ENCODE peak calls at places on chromosomes 2 and 18, in six cellular contexts. One of them, this sample, is unnamed.

GRCh38 chr18:79452991-79453645 is 57.4 kb downstream of the NFATC1 start:
- DNase-seq in fibroblast of lung: no peak
- DNase-seq in breast epithelium: no peak
- DNase-seq in IMR-90: no peak
- DNase-seq in cardiac muscle cell: no peak
- DNase-seq in HFF-Myc: no peak
- DNase-seq in this sample: no peak

GRCh38 chr2:238097988-238098853 is 1.9 kb upstream of the ESPNL start:
- DNase-seq in fibroblast of lung: peak
- DNase-seq in breast epithelium: no peak
- DNase-seq in IMR-90: no peak
- DNase-seq in cardiac muscle cell: peak
- DNase-seq in HFF-Myc: peak
- DNase-seq in this sample: no peak

GRCh38 chr2:53751728-53752127 is 15.9 kb upstream of the CHAC2 start:
- DNase-seq in fibroblast of lung: peak
- DNase-seq in breast epithelium: no peak
- DNase-seq in IMR-90: peak
- DNase-seq in cardiac muscle cell: no peak
- DNase-seq in HFF-Myc: no peak
- DNase-seq in this sample: peak

GRCh38 chr2:99488999-99489757 is 639 bp downstream of the REV1 start:
- DNase-seq in fibroblast of lung: peak
- DNase-seq in breast epithelium: peak
- DNase-seq in IMR-90: peak
- DNase-seq in cardiac muscle cell: peak
- DNase-seq in HFF-Myc: no peak
- DNase-seq in this sample: peak

GRCh38 chr2:54582987-54583386 is 126.9 kb downstream of the SPTBN1 start:
- DNase-seq in fibroblast of lung: no peak
- DNase-seq in breast epithelium: no peak
- DNase-seq in IMR-90: no peak
- DNase-seq in cardiac muscle cell: no peak
- DNase-seq in HFF-Myc: no peak
- DNase-seq in this sample: no peak

GRCh38 chr18:67104700-67105284 is 411.7 kb downstream of the DSEL start:
- DNase-seq in fibroblast of lung: peak
- DNase-seq in breast epithelium: no peak
- DNase-seq in IMR-90: peak
- DNase-seq in cardiac muscle cell: peak
- DNase-seq in HFF-Myc: peak
- DNase-seq in this sample: peak

GRCh38 chr18:63439334-63439733 is 17.1 kb upstream of the VPS4B start:
- DNase-seq in fibroblast of lung: peak
- DNase-seq in breast epithelium: no peak
- DNase-seq in IMR-90: peak
- DNase-seq in cardiac muscle cell: peak
- DNase-seq in HFF-Myc: peak
- DNase-seq in this sample: peak

GRCh38 chr2:181037922-181038321 is 57.5 kb downstream of the UBE2E3 start:
- DNase-seq in fibroblast of lung: peak
- DNase-seq in breast epithelium: no peak
- DNase-seq in IMR-90: peak
- DNase-seq in cardiac muscle cell: no peak
- DNase-seq in HFF-Myc: no peak
- DNase-seq in this sample: peak

GRCh38 chr2:207107551-207107950 is 58.2 kb downstream of the KLF7 start:
- DNase-seq in fibroblast of lung: no peak
- DNase-seq in breast epithelium: no peak
- DNase-seq in IMR-90: no peak
- DNase-seq in cardiac muscle cell: no peak
- DNase-seq in HFF-Myc: no peak
- DNase-seq in this sample: no peak

GRCh38 chr2:234032301-234032856 is 18.1 kb upstream of the SPP2 start:
- DNase-seq in fibroblast of lung: peak
- DNase-seq in breast epithelium: no peak
- DNase-seq in IMR-90: peak
- DNase-seq in cardiac muscle cell: no peak
- DNase-seq in HFF-Myc: peak
- DNase-seq in this sample: no peak

GRCh38 chr2:85438291-85439110 is 20.0 kb downstream of the SH2D6 start:
- DNase-seq in fibroblast of lung: no peak
- DNase-seq in breast epithelium: no peak
- DNase-seq in IMR-90: no peak
- DNase-seq in cardiac muscle cell: no peak
- DNase-seq in HFF-Myc: no peak
- DNase-seq in this sample: no peak

GRCh38 chr2:218886461-218886947 is 5.9 kb downstream of the WNT10A start:
- DNase-seq in fibroblast of lung: no peak
- DNase-seq in breast epithelium: no peak
- DNase-seq in IMR-90: no peak
- DNase-seq in cardiac muscle cell: no peak
- DNase-seq in HFF-Myc: no peak
- DNase-seq in this sample: no peak

GRCh38 chr2:150389487-150389886 is 98.0 kb downstream of the RND3 start:
- DNase-seq in fibroblast of lung: peak
- DNase-seq in breast epithelium: no peak
- DNase-seq in IMR-90: peak
- DNase-seq in cardiac muscle cell: no peak
- DNase-seq in HFF-Myc: no peak
- DNase-seq in this sample: peak

GRCh38 chr2:221915926-221916325 is 343.8 kb upstream of the EPHA4 start:
- DNase-seq in fibroblast of lung: no peak
- DNase-seq in breast epithelium: no peak
- DNase-seq in IMR-90: no peak
- DNase-seq in cardiac muscle cell: no peak
- DNase-seq in HFF-Myc: no peak
- DNase-seq in this sample: no peak

GRCh38 chr2:48795065-48795464 is 39.5 kb upstream of the LHCGR start:
- DNase-seq in fibroblast of lung: peak
- DNase-seq in breast epithelium: no peak
- DNase-seq in IMR-90: no peak
- DNase-seq in cardiac muscle cell: peak
- DNase-seq in HFF-Myc: no peak
- DNase-seq in this sample: no peak

GRCh38 chr2:54560146-54560881 is 104.2 kb downstream of the SPTBN1 start:
- DNase-seq in fibroblast of lung: peak
- DNase-seq in breast epithelium: no peak
- DNase-seq in IMR-90: peak
- DNase-seq in cardiac muscle cell: no peak
- DNase-seq in HFF-Myc: no peak
- DNase-seq in this sample: peak

GRCh38 chr2:14451312-14451711 is 181.2 kb upstream of the LRATD1 start:
- DNase-seq in fibroblast of lung: no peak
- DNase-seq in breast epithelium: no peak
- DNase-seq in IMR-90: no peak
- DNase-seq in cardiac muscle cell: no peak
- DNase-seq in HFF-Myc: no peak
- DNase-seq in this sample: no peak

GRCh38 chr2:35168351-35168750 is 1187.2 kb upstream of the CRIM1 start:
- DNase-seq in fibroblast of lung: no peak
- DNase-seq in breast epithelium: no peak
- DNase-seq in IMR-90: no peak
- DNase-seq in cardiac muscle cell: no peak
- DNase-seq in HFF-Myc: no peak
- DNase-seq in this sample: no peak
- TF ChIP-seq CTCF in fibroblast of lung: no peak
- TF ChIP-seq CTCF in breast epithelium: no peak
- TF ChIP-seq CTCF in IMR-90: no peak
- TF ChIP-seq CTCF in cardiac muscle cell: no peak
- TF ChIP-seq CTCF in HFF-Myc: no peak
- TF ChIP-seq CTCF in this sample: no peak

GRCh38 chr2:72821118-72821517 is 4.7 kb downstream of the EXOC6B start:
- DNase-seq in fibroblast of lung: no peak
- DNase-seq in breast epithelium: no peak
- DNase-seq in IMR-90: no peak
- DNase-seq in cardiac muscle cell: no peak
- DNase-seq in HFF-Myc: no peak
- DNase-seq in this sample: no peak
- TF ChIP-seq CTCF in fibroblast of lung: no peak
- TF ChIP-seq CTCF in breast epithelium: no peak
- TF ChIP-seq CTCF in IMR-90: no peak
- TF ChIP-seq CTCF in cardiac muscle cell: no peak
- TF ChIP-seq CTCF in HFF-Myc: no peak
- TF ChIP-seq CTCF in this sample: no peak

DNA sequence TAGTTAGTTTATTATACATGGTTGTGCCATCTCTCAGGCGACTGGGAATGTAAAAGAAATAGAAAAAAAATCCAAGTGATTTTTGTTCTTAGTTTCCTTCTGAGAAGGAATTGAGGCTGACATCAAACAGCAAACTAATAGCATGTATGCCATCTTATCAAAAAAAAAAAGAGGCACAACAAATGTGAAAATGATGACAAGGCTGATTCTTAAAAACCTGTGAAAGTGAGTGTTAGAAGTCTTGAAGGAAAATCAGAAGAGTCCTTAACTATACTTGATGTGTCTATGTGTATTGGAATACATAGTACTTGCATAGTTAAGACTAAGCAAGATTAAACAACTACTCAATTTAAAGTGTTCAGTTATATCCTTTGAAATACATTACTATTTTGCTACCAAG is 161.0 kb downstream of the CCDC85A start:
- DNase-seq in fibroblast of lung: no peak
- DNase-seq in breast epithelium: no peak
- DNase-seq in IMR-90: no peak
- DNase-seq in cardiac muscle cell: no peak
- DNase-seq in HFF-Myc: no peak
- DNase-seq in this sample: no peak
- TF ChIP-seq CTCF in fibroblast of lung: no peak
- TF ChIP-seq CTCF in breast epithelium: no peak
- TF ChIP-seq CTCF in IMR-90: no peak
- TF ChIP-seq CTCF in cardiac muscle cell: no peak
- TF ChIP-seq CTCF in HFF-Myc: no peak
- TF ChIP-seq CTCF in this sample: no peak

GRCh38 chr2:70641263-70641784 is 87.7 kb upstream of the TGFA start:
- DNase-seq in fibroblast of lung: peak
- DNase-seq in breast epithelium: no peak
- DNase-seq in IMR-90: peak
- DNase-seq in cardiac muscle cell: no peak
- DNase-seq in HFF-Myc: no peak
- DNase-seq in this sample: no peak

GRCh38 chr2:70647873-70648481 is 94.4 kb upstream of the TGFA start:
- DNase-seq in fibroblast of lung: peak
- DNase-seq in breast epithelium: peak
- DNase-seq in IMR-90: peak
- DNase-seq in cardiac muscle cell: peak
- DNase-seq in HFF-Myc: peak
- DNase-seq in this sample: peak

GRCh38 chr2:70646429-70646828 is 92.8 kb upstream of the TGFA start:
- DNase-seq in fibroblast of lung: no peak
- DNase-seq in breast epithelium: no peak
- DNase-seq in IMR-90: no peak
- DNase-seq in cardiac muscle cell: no peak
- DNase-seq in HFF-Myc: no peak
- DNase-seq in this sample: no peak

GRCh38 chr2:70643715-70644114 is 90.1 kb upstream of the TGFA start:
- DNase-seq in fibroblast of lung: no peak
- DNase-seq in breast epithelium: no peak
- DNase-seq in IMR-90: no peak
- DNase-seq in cardiac muscle cell: peak
- DNase-seq in HFF-Myc: no peak
- DNase-seq in this sample: no peak

GRCh38 chr2:70645733-70646420 is 92.3 kb upstream of the TGFA start:
- DNase-seq in fibroblast of lung: no peak
- DNase-seq in breast epithelium: no peak
- DNase-seq in IMR-90: no peak
- DNase-seq in cardiac muscle cell: peak
- DNase-seq in HFF-Myc: no peak
- DNase-seq in this sample: no peak
- TF ChIP-seq CTCF in fibroblast of lung: no peak
- TF ChIP-seq CTCF in breast epithelium: no peak
- TF ChIP-seq CTCF in IMR-90: peak
- TF ChIP-seq CTCF in cardiac muscle cell: no peak
- TF ChIP-seq CTCF in HFF-Myc: no peak
- TF ChIP-seq CTCF in this sample: peak

DNA sequence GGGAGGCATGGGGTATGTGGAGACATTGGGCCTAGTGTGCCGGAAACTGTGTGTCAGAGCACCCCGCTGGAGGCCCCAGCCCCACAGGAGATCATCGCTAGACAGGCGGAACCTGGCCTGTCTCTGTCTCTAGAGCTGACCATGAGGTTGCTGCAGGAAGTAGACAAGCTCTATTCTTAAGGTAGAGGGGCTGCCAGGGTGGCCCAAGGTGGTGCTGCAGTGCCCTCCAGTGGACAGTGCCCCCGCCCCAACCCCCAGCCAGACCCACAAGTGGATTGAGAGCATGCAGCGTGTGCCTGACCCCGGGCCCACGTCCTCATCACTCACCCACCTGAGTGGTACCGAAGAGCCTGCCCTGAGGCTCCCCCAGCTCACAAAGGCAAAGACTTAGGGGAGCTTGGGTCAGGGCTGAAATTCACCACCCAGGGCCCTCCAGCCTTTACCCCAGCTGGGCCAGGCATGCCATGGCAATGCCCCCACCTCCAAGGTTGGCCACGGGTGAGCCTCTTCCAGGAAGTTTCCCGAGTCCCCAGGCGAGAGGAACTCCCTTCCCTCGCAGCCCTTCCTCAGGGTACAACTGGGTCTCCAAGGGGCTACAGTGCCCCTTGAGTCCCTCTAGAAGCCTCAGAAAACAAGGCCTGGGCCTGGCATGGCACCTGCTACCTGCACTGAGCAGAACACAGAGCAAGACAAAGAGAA is 155.0 kb downstream of the TTC32 start:
- DNase-seq in fibroblast of lung: no peak
- DNase-seq in breast epithelium: no peak
- DNase-seq in IMR-90: peak
- DNase-seq in cardiac muscle cell: peak
- DNase-seq in HFF-Myc: no peak
- DNase-seq in this sample: no peak
- TF ChIP-seq CTCF in fibroblast of lung: peak
- TF ChIP-seq CTCF in breast epithelium: no peak
- TF ChIP-seq CTCF in IMR-90: peak
- TF ChIP-seq CTCF in cardiac muscle cell: peak
- TF ChIP-seq CTCF in HFF-Myc: peak
- TF ChIP-seq CTCF in this sample: peak

DNA sequence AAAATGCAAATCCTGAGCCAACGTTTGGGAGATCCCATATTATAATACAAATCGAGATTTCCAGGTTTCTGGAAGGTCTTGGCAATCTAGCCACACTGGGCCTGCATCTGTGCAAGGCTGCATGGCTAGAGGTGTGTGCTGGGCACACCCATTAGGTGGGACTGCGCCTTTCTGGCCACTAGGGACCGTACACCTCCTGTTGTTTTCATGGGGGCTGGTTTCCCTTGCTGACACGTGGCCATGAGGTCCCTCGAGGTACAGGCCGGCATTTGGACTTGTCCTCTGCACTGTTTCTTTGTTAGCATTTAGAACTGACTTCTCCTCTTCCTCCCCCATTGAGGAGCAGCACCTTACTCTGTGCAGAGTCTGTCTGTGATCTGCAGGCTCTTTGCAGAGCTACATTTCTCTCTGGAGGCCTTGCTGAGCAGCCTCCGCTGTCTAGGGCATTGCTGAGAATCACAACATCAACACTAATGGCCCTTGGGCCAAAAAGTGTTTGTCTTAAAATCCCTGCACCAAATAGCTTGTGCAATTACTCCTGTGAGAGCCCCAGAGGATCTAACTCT is 131.2 kb downstream of the NEDD4L start:
- DNase-seq in fibroblast of lung: no peak
- DNase-seq in breast epithelium: no peak
- DNase-seq in IMR-90: no peak
- DNase-seq in cardiac muscle cell: no peak
- DNase-seq in HFF-Myc: no peak
- DNase-seq in this sample: no peak
- TF ChIP-seq CTCF in fibroblast of lung: no peak
- TF ChIP-seq CTCF in breast epithelium: no peak
- TF ChIP-seq CTCF in IMR-90: no peak
- TF ChIP-seq CTCF in cardiac muscle cell: no peak
- TF ChIP-seq CTCF in HFF-Myc: peak
- TF ChIP-seq CTCF in this sample: peak

GRCh38 chr2:163565192-163565591 is 170.6 kb downstream of the FIGN start:
- DNase-seq in fibroblast of lung: no peak
- DNase-seq in breast epithelium: no peak
- DNase-seq in IMR-90: no peak
- DNase-seq in cardiac muscle cell: no peak
- DNase-seq in HFF-Myc: no peak
- DNase-seq in this sample: no peak
- TF ChIP-seq CTCF in fibroblast of lung: no peak
- TF ChIP-seq CTCF in breast epithelium: no peak
- TF ChIP-seq CTCF in IMR-90: no peak
- TF ChIP-seq CTCF in cardiac muscle cell: no peak
- TF ChIP-seq CTCF in HFF-Myc: no peak
- TF ChIP-seq CTCF in this sample: no peak

This sample was measured in HFFc6.